ENCODE peak calls at places on chromosomes 4 and X, in eight cellular contexts. R, N, D, E, C, L, X and Y are unnamed samples.

GRCh38 chr4:151983854-151984253 is 223.0 kb upstream of the GATB start:
- DNase-seq in L (no peak), D (no peak), R (no peak), X (no peak), N (no peak), C (no peak), E (no peak), Y (no peak)

GRCh38 chr4:137735561-137736104 is 203.3 kb upstream of the PCDH18 start:
- DNase-seq in E (peak), N (peak), R (no peak), D (no peak), X (no peak), C (no peak), L (no peak), Y (no peak)

GRCh38 chr4:98706200-98706813 is 47.9 kb upstream of the TSPAN5 start:
- DNase-seq in L (no peak), C (no peak), R (no peak), X (no peak), D (no peak), N (no peak), E (no peak), Y (no peak)

GRCh38 chr4:105978684-105979296 is 83.5 kb downstream of the NPNT start:
- DNase-seq in R (peak), X (no peak), D (peak), C (no peak), N (peak), E (no peak), L (no peak), Y (no peak)

GRCh38 chrX:74492720-74493201 is 71.5 kb downstream of the SLC16A2 start:
- DNase-seq in D (no peak), R (peak), C (peak), E (no peak), L (no peak), X (no peak), N (no peak), Y (no peak)

GRCh38 chrX:134745636-134746378 is 87.5 kb upstream of the PLAC1 start:
- DNase-seq in N (no peak), E (no peak), D (no peak), R (no peak), L (no peak), X (no peak), C (no peak), Y (no peak)

GRCh38 chr4:137905930-137906329 is 336.2 kb downstream of the SLC7A11 start:
- DNase-seq in X (no peak), D (no peak), N (no peak), E (no peak), L (no peak), C (no peak), R (no peak), Y (no peak)

GRCh38 chr4:8854866-8855265 is 16.8 kb downstream of the HMX1 start:
- DNase-seq in X (peak), C (no peak), R (no peak), N (no peak), E (no peak), D (no peak), L (no peak), Y (no peak)

GRCh38 chr4:7526929-7527535 is 92.3 kb upstream of the PSAPL1 start:
- DNase-seq in C (peak), X (no peak), L (no peak), R (no peak), N (peak), E (no peak), D (no peak), Y (no peak)

GRCh38 chr4:1136028-1136427 is 22.7 kb upstream of the RNF212 start:
- DNase-seq in L (no peak), X (no peak), E (no peak), C (no peak), R (no peak), N (no peak), D (no peak), Y (no peak)

GRCh38 chr4:185700048-185700447 is 111.9 kb downstream of the SORBS2 start:
- DNase-seq in L (no peak), D (no peak), C (no peak), X (no peak), N (no peak), R (no peak), E (no peak), Y (no peak)

GRCh38 chrX:115988825-115989224 is 181.7 kb upstream of the AGTR2 start:
- DNase-seq in E (no peak), X (no peak), L (no peak), C (no peak), N (no peak), D (no peak), R (no peak), Y (no peak)

GRCh38 chr4:8305851-8306361 is 36.4 kb downstream of the HTRA3 start:
- DNase-seq in C (no peak), D (peak), N (peak), R (no peak), X (no peak), E (peak), L (peak), Y (peak)

GRCh38 chrX:100424012-100424411 is 13.9 kb upstream of the PCDH19 start:
- DNase-seq in D (no peak), L (no peak), N (no peak), X (no peak), C (peak), E (no peak), R (no peak), Y (no peak)

GRCh38 chr4:89556596-89557305 is 249.2 kb upstream of the GPRIN3 start:
- DNase-seq in C (no peak), R (no peak), X (no peak), D (no peak), L (no peak), N (no peak), E (no peak), Y (no peak)

GRCh38 chrX:40960041-40960440 is 125.2 kb upstream of the USP9X start:
- DNase-seq in R (no peak), L (no peak), E (no peak), C (no peak), N (no peak), D (no peak), X (no peak), Y (no peak)
- TF ChIP-seq CTCF in R (no peak), L (no peak), E (no peak), C (no peak), N (no peak), D (no peak), X (no peak), Y (peak)

GRCh38 chrX:11632732-11633131 is 33.0 kb downstream of the ARHGAP6 start:
- DNase-seq in X (no peak), R (no peak), E (no peak), N (peak), D (no peak), C (peak), L (no peak), Y (no peak)

GRCh38 chrX:11628399-11628798 is 37.3 kb downstream of the ARHGAP6 start:
- DNase-seq in C (no peak), D (no peak), E (no peak), X (no peak), N (no peak), L (no peak), R (no peak), Y (no peak)

GRCh38 chrX:11626351-11626750 is 39.4 kb downstream of the ARHGAP6 start:
- DNase-seq in E (no peak), X (no peak), L (no peak), N (no peak), R (no peak), C (no peak), D (no peak), Y (no peak)

GRCh38 chrX:11629593-11630211 is 36.0 kb downstream of the ARHGAP6 start:
- DNase-seq in R (no peak), E (no peak), X (no peak), D (no peak), C (no peak), N (peak), L (no peak), Y (no peak)
- TF ChIP-seq CTCF in R (no peak), E (no peak), X (no peak), D (no peak), C (no peak), N (peak), L (no peak), Y (peak)

GRCh38 chr4:139416073-139416673 is 37.7 kb upstream of the RAB33B start:
- DNase-seq in N (no peak), X (no peak), D (no peak), R (peak), C (peak), E (no peak), L (no peak), Y (no peak)
- TF ChIP-seq CTCF in N (peak), X (peak), D (peak), R (peak), C (peak), E (peak), L (peak), Y (peak)

GRCh38 chr4:119626420-119626819 is 2.2 kb downstream of the PDE5A start:
- DNase-seq in E (no peak), D (no peak), X (no peak), R (no peak), L (no peak), N (no peak), C (no peak), Y (no peak)

GRCh38 chr4:119628281-119629141 is at the start of gene PDE5A:
- DNase-seq in C (peak), D (peak), R (peak), X (peak), E (peak), L (peak), N (peak), Y (peak)

GRCh38 chr4:119627267-119628190 is 1.1 kb downstream of the PDE5A start:
- DNase-seq in C (peak), E (peak), L (peak), N (peak), X (peak), R (peak), D (peak), Y (peak)

GRCh38 chr4:119626943-119627266 is 1.7 kb downstream of the PDE5A start:
- DNase-seq in L (no peak), D (no peak), E (no peak), C (no peak), R (no peak), X (no peak), N (no peak), Y (no peak)

DNA sequence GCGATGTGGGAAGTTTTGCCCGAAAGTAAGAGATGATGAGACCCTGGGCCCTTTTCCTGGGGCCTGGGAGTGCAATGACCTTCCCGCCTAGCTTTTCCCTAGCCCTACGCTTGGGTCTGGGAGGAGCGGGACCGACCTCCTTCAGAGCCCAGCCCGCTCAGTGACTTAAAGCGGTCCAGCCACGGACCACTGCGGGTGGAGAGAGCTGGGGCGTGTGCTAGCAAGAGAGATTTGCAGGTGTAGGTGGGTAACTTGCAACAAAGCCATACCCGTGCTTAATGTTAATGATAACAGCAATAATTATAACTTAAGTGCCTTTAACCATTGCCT is 503 bp upstream of the PDE5A start:
- DNase-seq in R (no peak), L (no peak), D (no peak), X (no peak), C (no peak), N (no peak), E (no peak), Y (no peak)
- TF ChIP-seq CTCF in R (no peak), L (no peak), D (no peak), X (no peak), C (no peak), N (no peak), E (no peak), Y (peak)

GRCh38 chrX:675896-676295 is 45.3 kb downstream of the SHOX start:
- DNase-seq in R (no peak), N (no peak), D (no peak), X (no peak), C (peak), L (peak), E (no peak), Y (no peak)
- TF ChIP-seq CTCF in R (no peak), N (no peak), D (no peak), X (no peak), C (no peak), L (no peak), E (no peak), Y (no peak)

DNA sequence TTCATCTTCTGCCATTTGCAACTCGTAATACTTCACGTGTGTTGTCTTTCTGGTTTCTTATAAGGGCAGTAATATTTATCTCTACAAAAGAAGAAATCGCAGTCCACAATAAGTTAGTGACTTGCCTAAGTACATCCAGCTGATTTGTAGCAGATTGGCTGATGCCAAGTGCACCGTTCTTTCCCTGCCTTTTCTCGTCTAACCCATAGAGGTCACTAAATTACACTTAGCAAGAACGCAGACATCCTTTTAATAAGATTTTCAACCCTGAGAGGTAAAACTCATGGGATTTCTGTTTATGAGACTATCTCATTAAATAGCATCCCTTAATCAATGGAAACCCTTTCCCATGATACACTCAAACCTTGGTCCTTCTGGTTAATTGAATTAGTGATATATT is 408.6 kb upstream of the ACTRT1 start:
- DNase-seq in N (no peak), E (no peak), D (no peak), R (no peak), C (peak), L (no peak), X (no peak), Y (no peak)
- TF ChIP-seq CTCF in N (no peak), E (no peak), D (no peak), R (peak), C (peak), L (no peak), X (no peak), Y (peak)

GRCh38 chr4:30714408-30715031 is 5.6 kb upstream of the PCDH7 start:
- DNase-seq in E (no peak), N (no peak), D (no peak), X (peak), R (peak), C (peak), L (no peak), Y (no peak)
- TF ChIP-seq CTCF in E (peak), N (peak), D (peak), X (peak), R (peak), C (peak), L (peak), Y (peak)

GRCh38 chr4:6343950-6344408 is 74.3 kb downstream of the WFS1 start:
- DNase-seq in C (no peak), L (peak), R (no peak), X (peak), D (peak), N (no peak), E (no peak), Y (peak)
- TF ChIP-seq CTCF in C (peak), L (no peak), R (no peak), X (no peak), D (no peak), N (no peak), E (no peak), Y (no peak)

DNA sequence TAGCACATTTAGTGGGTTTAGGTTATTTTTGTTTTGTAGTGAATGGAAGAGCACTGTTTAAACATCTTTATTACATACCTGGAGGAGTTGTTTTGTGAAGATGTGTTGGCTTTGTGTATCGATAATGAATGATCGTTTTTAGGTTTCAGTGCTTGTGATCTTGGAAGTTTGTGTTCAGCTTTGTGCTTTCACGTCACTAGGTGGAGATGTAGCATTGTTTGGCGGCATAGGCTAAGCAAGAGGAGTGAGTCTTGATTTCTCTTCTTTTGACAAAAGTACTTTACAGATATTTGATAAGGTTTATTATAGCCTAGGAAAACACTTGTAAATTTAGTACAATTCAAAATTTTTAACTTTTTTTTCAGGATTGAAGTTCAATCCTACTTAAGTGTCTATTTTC is 50.4 kb downstream of the PDK3 start:
- DNase-seq in L (no peak), X (no peak), E (no peak), R (no peak), N (no peak), D (no peak), C (peak), Y (no peak)
- TF ChIP-seq CTCF in L (no peak), X (peak), E (peak), R (peak), N (peak), D (no peak), C (peak), Y (peak)

GRCh38 chr4:155025762-155026457 is 182.5 kb upstream of the NPY2R start:
- DNase-seq in R (peak), C (peak), X (no peak), N (no peak), L (no peak), D (no peak), E (no peak), Y (no peak)
- TF ChIP-seq CTCF in R (peak), C (peak), X (peak), N (no peak), L (no peak), D (peak), E (peak), Y (peak)